ENCODE peak calls at places on chromosomes 6 and 20, in seven cellular contexts. E is mammary epithelial cell, X is spleen, T is vagina, H is H9, W is tibial nerve, V is transverse colon. M is an unnamed sample.
A peak's percentile ranks its signal among the peaks of the same experiment; 100 is the strongest.

GRCh38 chr6:13605634-13606033 is 9.5 kb upstream of the NOL7 start:
- DNase-seq in E (no peak), X (no peak), T (no peak), H (no peak), W (no peak), V (no peak), M (no peak)

GRCh38 chr20:64261138-64261537 is 5.6 kb downstream of the PCMTD2 start:
- DNase-seq in E (no peak), X (no peak), T (no peak), H (no peak), W (peak; percentile 29), V (no peak), M (no peak)

GRCh38 chr6:62367601-62368000 is 81.6 kb upstream of the KHDRBS2 start:
- DNase-seq in E (no peak), X (no peak), T (no peak), H (no peak), W (no peak), V (no peak), M (no peak)

GRCh38 chr20:15792855-15793254 is 780.4 kb downstream of the KIF16B start:
- DNase-seq in E (no peak), X (no peak), T (no peak), H (no peak), W (no peak), V (no peak), M (no peak)

GRCh38 chr6:157962601-157963084 is 19.0 kb upstream of the SYNJ2 start:
- DNase-seq in E (peak; percentile 84), X (no peak), T (no peak), H (no peak), W (no peak), V (no peak), M (no peak)

GRCh38 chr6:7493866-7494265 is 47.6 kb upstream of the DSP start:
- DNase-seq in E (no peak), X (no peak), T (no peak), H (no peak), W (no peak), V (no peak), M (no peak)

GRCh38 chr6:34056301-34056700 is 89.6 kb downstream of the GRM4 start:
- DNase-seq in E (no peak), X (no peak), T (no peak), H (peak; percentile 96), W (peak; percentile 50), V (peak; percentile 77), M (peak; percentile 87)

GRCh38 chr6:166619912-166620311 is 7.1 kb downstream of the RPS6KA2 start:
- DNase-seq in E (peak; percentile 87), X (no peak), T (peak; percentile 64), H (no peak), W (peak; percentile 71), V (no peak), M (no peak)

GRCh38 chr6:167546611-167547327 is 221.9 kb downstream of the TTLL2 start:
- DNase-seq in E (no peak), X (no peak), T (no peak), H (no peak), W (no peak), V (no peak), M (no peak)

GRCh38 chr20:4063631-4064030 is 48.3 kb upstream of the RNF24 start:
- DNase-seq in E (no peak), X (no peak), T (no peak), H (no peak), W (no peak), V (no peak), M (no peak)

GRCh38 chr6:156430361-156430760 is 346.8 kb upstream of the ARID1B start:
- DNase-seq in E (no peak), X (no peak), T (no peak), H (no peak), W (no peak), V (no peak), M (no peak)

GRCh38 chr20:43438578-43439316 is 18.9 kb upstream of the SRSF6 start:
- DNase-seq in E (no peak), X (no peak), T (peak; percentile 49), H (no peak), W (no peak), V (no peak), M (no peak)

GRCh38 chr6:10300071-10300470 is 114.8 kb downstream of the TFAP2A start:
- DNase-seq in E (peak; percentile 80), X (no peak), T (no peak), H (no peak), W (no peak), V (no peak), M (no peak)

GRCh38 chr6:111813247-111814162 is 59.7 kb downstream of the FYN start:
- DNase-seq in E (peak; percentile 32), X (no peak), T (no peak), H (no peak), W (no peak), V (no peak), M (no peak)

GRCh38 chr20:52746768-52747167 is 225.4 kb upstream of the TSHZ2 start:
- DNase-seq in E (no peak), X (no peak), T (no peak), H (no peak), W (no peak), V (no peak), M (no peak)

GRCh38 chr20:54088430-54088829 is 18.0 kb upstream of the BCAS1 start:
- DNase-seq in E (no peak), X (no peak), T (no peak), H (no peak), W (no peak), V (no peak), M (no peak)

GRCh38 chr6:125904871-125905270 is 51.7 kb upstream of the HINT3 start:
- DNase-seq in E (peak; percentile 99), X (no peak), T (no peak), H (no peak), W (no peak), V (no peak), M (no peak)

GRCh38 chr6:151723152-151723551 is 84.3 kb upstream of the ESR1 start:
- DNase-seq in E (no peak), X (no peak), T (no peak), H (no peak), W (no peak), V (no peak), M (no peak)

GRCh38 chr6:131565041-131565440 is 8.0 kb upstream of the ARG1 start:
- DNase-seq in E (no peak), X (no peak), T (no peak), H (no peak), W (no peak), V (no peak), M (no peak)

GRCh38 chr20:58471161-58471834 is 43.9 kb downstream of the APCDD1L start:
- DNase-seq in E (no peak), X (no peak), T (no peak), H (no peak), W (no peak), V (peak; percentile 48), M (peak; percentile 61)

GRCh38 chr6:115551510-115551909 is 509.2 kb downstream of the FRK start:
- DNase-seq in E (no peak), X (no peak), T (no peak), H (no peak), W (no peak), V (no peak), M (no peak)

GRCh38 chr20:32727663-32728062 is 15.6 kb downstream of the COMMD7 start:
- DNase-seq in E (peak; percentile 54), X (no peak), T (no peak), H (no peak), W (no peak), V (no peak), M (no peak)

GRCh38 chr6:51992834-51993233 is 94.6 kb downstream of the PKHD1 start:
- DNase-seq in E (no peak), X (no peak), T (no peak), H (no peak), W (no peak), V (no peak), M (no peak)

GRCh38 chr20:47201074-47201730 is 155.3 kb downstream of the ZMYND8 start:
- DNase-seq in E (no peak), X (peak; percentile 7), T (no peak), H (no peak), W (no peak), V (no peak), M (no peak)
- H3K27ac ChIP-seq in E (no peak overlapping the region), X (no peak overlapping the region), T (no peak overlapping the region), H (no peak overlapping the region), W (no peak overlapping the region), V (no peak overlapping the region), M (no peak overlapping the region)

GRCh38 chr20:62515826-62516225 is 40.0 kb upstream of the GATA5 start:
- DNase-seq in E (no peak), X (no peak), T (no peak), H (no peak), W (no peak), V (no peak), M (no peak)

GRCh38 chr20:62515280-62515679 is 39.5 kb upstream of the GATA5 start:
- DNase-seq in E (no peak), X (no peak), T (no peak), H (no peak), W (no peak), V (no peak), M (no peak)

GRCh38 chr20:62512812-62513211 is 37.0 kb upstream of the GATA5 start:
- DNase-seq in E (no peak), X (no peak), T (no peak), H (no peak), W (no peak), V (no peak), M (no peak)

GRCh38 chr20:62511915-62512610 is 36.3 kb upstream of the GATA5 start:
- DNase-seq in E (no peak), X (no peak), T (no peak), H (no peak), W (no peak), V (no peak), M (no peak)

DNA sequence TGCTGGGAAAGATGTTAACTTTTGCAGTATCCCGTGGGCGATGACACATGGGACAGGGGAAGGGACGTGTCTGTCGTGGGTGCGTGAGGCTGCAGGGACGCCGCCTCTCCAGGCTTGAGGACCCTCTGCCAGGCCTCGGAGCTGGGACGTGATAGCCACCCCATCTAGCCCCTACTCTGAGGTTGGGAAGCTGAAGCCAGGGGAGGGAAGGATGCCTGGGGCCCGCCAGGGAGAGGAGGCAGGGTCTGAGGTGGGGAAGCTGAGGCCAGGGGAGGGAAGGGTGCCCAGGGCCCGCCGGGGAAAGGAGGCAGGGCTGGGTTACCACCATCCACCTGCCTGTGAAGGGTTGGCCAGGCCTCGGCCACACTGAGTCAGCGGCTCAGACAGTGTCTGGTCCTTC is 38.2 kb upstream of the GATA5 start:
- DNase-seq in E (no peak), X (no peak), T (no peak), H (no peak), W (no peak), V (no peak), M (no peak)
- TF ChIP-seq CTCF in E (no peak), X (no peak), T (no peak), H (no peak), W (no peak), V (no peak), M (no peak)

DNA sequence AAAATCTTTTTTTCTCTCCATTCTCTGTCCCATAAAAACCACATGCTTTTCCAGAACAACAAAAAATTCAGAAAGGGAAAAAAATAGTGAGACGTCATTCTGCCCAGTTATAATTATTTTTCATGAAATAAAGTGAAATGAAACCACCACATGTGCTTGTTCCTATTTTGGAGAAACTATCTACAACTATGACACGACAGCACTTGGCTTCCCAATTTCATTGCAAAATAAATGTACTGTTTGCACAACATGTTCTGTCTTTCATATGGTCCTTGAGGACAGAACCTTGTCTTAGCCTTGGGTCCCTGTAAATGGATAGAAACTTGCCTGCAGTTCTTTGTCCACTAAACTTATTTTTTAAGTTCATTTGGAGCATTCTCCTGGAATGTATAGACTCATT is 5.6 kb upstream of the MAN1A1 start:
- DNase-seq in E (no peak), X (no peak), T (no peak), H (no peak), W (peak; percentile 82), V (no peak), M (no peak)
- H3K27ac ChIP-seq in E (no peak overlapping the region), X (no peak overlapping the region), T (peak overlapping the region; percentile 19), H (no peak overlapping the region), W (peak overlapping the region; percentile 75), V (peak overlapping the region; percentile 41), M (no peak overlapping the region)

GRCh38 chr6:139364302-139364981 is 10.0 kb downstream of the CITED2 start:
- DNase-seq in E (peak; percentile 27), X (no peak), T (no peak), H (no peak), W (no peak), V (no peak), M (no peak)
- TF ChIP-seq CTCF in E (peak; percentile 41), X (peak; percentile 55), T (peak; percentile 73), H (peak; percentile 85), W (peak; percentile 60), V (peak; percentile 71), M (peak; percentile 76)